ENCODE peak calls at places on chromosomes 4 and X, in five cellular contexts. J, B, A, O and I are unnamed samples.

GRCh38 chr4:78058591-78059523 is 1.7 kb downstream of the FRAS1 start:
- DNase-seq in O (peak), A (no peak), J (peak), B (no peak), I (peak)

GRCh38 chr4:109631709-109632108 is 71.5 kb downstream of the CASP6 start:
- DNase-seq in O (no peak), J (no peak), B (no peak), A (no peak), I (no peak)

GRCh38 chr4:182212211-182212761 is 30.9 kb upstream of the TENM3 start:
- DNase-seq in O (no peak), A (no peak), B (no peak), J (no peak), I (no peak)

GRCh38 chrX:37854148-37854547 is 6.8 kb upstream of the DYNLT3 start:
- DNase-seq in J (no peak), O (no peak), A (no peak), B (no peak), I (no peak)

GRCh38 chr4:83771113-83771705 is 235.3 kb downstream of the GPAT3 start:
- DNase-seq in O (peak), A (no peak), J (peak), B (no peak), I (peak)

GRCh38 chrX:29662101-29662500 is 553.3 kb upstream of the MAGEB2 start:
- DNase-seq in J (peak), B (no peak), A (no peak), O (peak), I (no peak)

GRCh38 chr4:37389369-37389765 is 144.8 kb downstream of the NWD2 start:
- DNase-seq in J (no peak), B (no peak), A (no peak), O (no peak), I (no peak)

GRCh38 chrX:150047818-150048217 is 109.5 kb upstream of the EOLA2 start:
- DNase-seq in B (no peak), A (no peak), O (no peak), J (no peak), I (no peak)

GRCh38 chr4:8308144-8308543 is 38.6 kb downstream of the HTRA3 start:
- DNase-seq in J (no peak), O (no peak), B (no peak), A (peak), I (peak)

GRCh38 chr4:1711055-1711905 is 839 bp downstream of the SLBP start:
- DNase-seq in O (peak), A (no peak), J (peak), B (no peak), I (peak)

GRCh38 chr4:1415681-1415981 is 9.4 kb upstream of the NKX1-1 start:
- DNase-seq in J (no peak), B (no peak), O (no peak), A (no peak), I (peak)

GRCh38 chr4:126419266-126419665 is 1104.5 kb downstream of the FAT4 start:
- DNase-seq in J (no peak), O (no peak), A (no peak), B (no peak), I (no peak)

GRCh38 chr4:109207060-109207459 is 95.4 kb downstream of the COL25A1 start:
- DNase-seq in O (peak), A (no peak), J (peak), B (no peak), I (no peak)

GRCh38 chr4:6983500-6984142 is 59.6 kb upstream of the TADA2B start:
- DNase-seq in J (no peak), A (no peak), O (no peak), B (no peak), I (no peak)

GRCh38 chrX:48493890-48494364 is 14.9 kb upstream of the PORCN start:
- DNase-seq in J (peak), O (peak), A (no peak), B (no peak), I (no peak)

GRCh38 chr4:7414046-7414445 is 20.7 kb downstream of the PSAPL1 start:
- DNase-seq in J (no peak), A (peak), B (no peak), O (no peak), I (peak)

GRCh38 chr4:113635739-113636437 is 125.7 kb downstream of the CAMK2D start:
- DNase-seq in B (no peak), O (peak), J (peak), A (no peak), I (peak)

GRCh38 chr4:55920571-55920970 is 28.2 kb upstream of the CEP135 start:
- DNase-seq in A (no peak), B (no peak), O (no peak), J (peak), I (peak)

GRCh38 chr4:108619372-108620100 is 840 bp upstream of the RPL34 start:
- DNase-seq in A (peak), O (no peak), B (no peak), J (no peak), I (no peak)

GRCh38 chr4:75477201-75477600 is 37.0 kb downstream of the RCHY1 start:
- DNase-seq in A (no peak), B (no peak), O (no peak), J (peak), I (no peak)

GRCh38 chrX:49203536-49203935 is 3.5 kb upstream of the SYP start:
- DNase-seq in J (no peak), A (no peak), O (no peak), B (no peak), I (peak)

GRCh38 chr4:1746265-1746691 is 25.0 kb downstream of the TACC3 start:
- DNase-seq in A (peak), B (peak), O (peak), J (peak), I (peak)

GRCh38 chr4:142408003-142408441 is 438.1 kb downstream of the INPP4B start:
- DNase-seq in B (no peak), J (peak), A (no peak), O (peak), I (no peak)

GRCh38 chr4:90318208-90318607 is 191.0 kb downstream of the CCSER1 start:
- DNase-seq in J (peak), B (no peak), A (no peak), O (peak), I (peak)

GRCh38 chrX:17547658-17548057 is 172.7 kb downstream of the NHS start:
- DNase-seq in A (no peak), J (peak), B (no peak), O (peak), I (no peak)

GRCh38 chr4:56686537-56687231 is 5.6 kb upstream of the HOPX start:
- DNase-seq in J (no peak), A (no peak), B (no peak), O (no peak), I (no peak)

GRCh38 chrX:39201305-39201990 is 400.2 kb downstream of the MID1IP1 start:
- DNase-seq in B (no peak), J (peak), A (no peak), O (no peak), I (no peak)

GRCh38 chr4:53644607-53645006 is 53.3 kb upstream of the LNX1 start:
- DNase-seq in J (no peak), O (no peak), A (no peak), B (no peak), I (no peak)

GRCh38 chr4:47326067-47326466 is 137.4 kb downstream of the COMMD8 start:
- DNase-seq in J (no peak), B (no peak), A (no peak), O (no peak), I (no peak)

GRCh38 chr4:183722738-183723560 is 63.9 kb downstream of the TRAPPC11 start:
- DNase-seq in O (peak), B (peak), J (peak), A (peak), I (peak)

GRCh38 chr4:3613980-3614730 is 81.9 kb upstream of the LRPAP1 start:
- DNase-seq in B (no peak), A (no peak), O (no peak), J (no peak), I (peak)

GRCh38 chrX:10649286-10649685 is 28.9 kb upstream of the MID1 start:
- DNase-seq in J (no peak), A (no peak), O (no peak), B (no peak), I (no peak)

GRCh38 chr4:107034982-107035710 is 967 bp downstream of the DKK2 start:
- DNase-seq in J (peak), O (peak), B (no peak), A (no peak), I (peak)

GRCh38 chrX:108070891-108071290 is 20.5 kb downstream of the PSMD10 start:
- DNase-seq in O (peak), B (no peak), J (peak), A (no peak), I (no peak)

GRCh38 chr4:140137654-140138053 is 16.3 kb downstream of the MAML3 start:
- DNase-seq in O (peak), B (no peak), J (no peak), A (no peak), I (no peak)

GRCh38 chr4:8143392-8144140 is 15.0 kb downstream of the ABLIM2 start:
- DNase-seq in O (no peak), J (no peak), A (no peak), B (no peak), I (no peak)

GRCh38 chr4:94641702-94642560 is 115.8 kb upstream of the BMPR1B start:
- DNase-seq in O (peak), J (peak), B (no peak), A (no peak), I (peak)